ENCODE peak calls at places on chromosomes 7 and 10, in four cellular contexts. C is IMR-90, O is H1, W is H9. I is an unnamed sample.

GRCh38 chr10:31886885-31887284 is 41.7 kb downstream of the ARHGAP12 start:
- DNase-seq in C (peak), O (no peak), W (no peak), I (no peak)

GRCh38 chr10:63767512-63767911 is 246.3 kb downstream of the REEP3 start:
- DNase-seq in C (peak), O (no peak), W (no peak), I (no peak)

GRCh38 chr10:28765641-28766040 is 88.3 kb downstream of the BAMBI start:
- DNase-seq in C (no peak), O (no peak), W (no peak), I (no peak)

GRCh38 chr7:45446195-45446944 is 127.8 kb upstream of the ADCY1 start:
- DNase-seq in C (no peak), O (no peak), W (no peak), I (no peak)

GRCh38 chr10:94546058-94546595 is 539 bp downstream of the HELLS start:
- DNase-seq in C (peak), O (no peak), W (no peak), I (peak)

GRCh38 chr10:6052247-6053221 is 9.6 kb downstream of the IL2RA start:
- DNase-seq in C (no peak), O (no peak), W (no peak), I (no peak)

GRCh38 chr7:26151953-26152781 is at the start of gene NFE2L3:
- DNase-seq in C (peak), O (no peak), W (peak), I (peak)

GRCh38 chr7:71173955-71174354 is 42.0 kb downstream of the GALNT17 start:
- DNase-seq in C (no peak), O (no peak), W (no peak), I (no peak)

GRCh38 chr7:94423865-94424264 is 29.2 kb downstream of the COL1A2 start:
- DNase-seq in C (peak), O (no peak), W (no peak), I (no peak)

GRCh38 chr10:78977761-78978305 is 90.9 kb upstream of the ZMIZ1 start:
- DNase-seq in C (peak), O (no peak), W (no peak), I (peak)

GRCh38 chr7:2954433-2954853 is 89.2 kb downstream of the CARD11 start:
- DNase-seq in C (no peak), O (no peak), W (no peak), I (no peak)

GRCh38 chr7:2953588-2954407 is 89.9 kb downstream of the CARD11 start:
- DNase-seq in C (no peak), O (no peak), W (no peak), I (no peak)

GRCh38 chr7:2955177-2955768 is 88.4 kb downstream of the CARD11 start:
- DNase-seq in C (no peak), O (no peak), W (no peak), I (no peak)

GRCh38 chr7:2952316-2952715 is 91.4 kb downstream of the CARD11 start:
- DNase-seq in C (no peak), O (no peak), W (no peak), I (no peak)

GRCh38 chr7:2953099-2953498 is 90.6 kb downstream of the CARD11 start:
- DNase-seq in C (no peak), O (no peak), W (no peak), I (no peak)
- H3K27ac ChIP-seq in C (no peak), O (no peak), W (no peak), I (no peak)

DNA sequence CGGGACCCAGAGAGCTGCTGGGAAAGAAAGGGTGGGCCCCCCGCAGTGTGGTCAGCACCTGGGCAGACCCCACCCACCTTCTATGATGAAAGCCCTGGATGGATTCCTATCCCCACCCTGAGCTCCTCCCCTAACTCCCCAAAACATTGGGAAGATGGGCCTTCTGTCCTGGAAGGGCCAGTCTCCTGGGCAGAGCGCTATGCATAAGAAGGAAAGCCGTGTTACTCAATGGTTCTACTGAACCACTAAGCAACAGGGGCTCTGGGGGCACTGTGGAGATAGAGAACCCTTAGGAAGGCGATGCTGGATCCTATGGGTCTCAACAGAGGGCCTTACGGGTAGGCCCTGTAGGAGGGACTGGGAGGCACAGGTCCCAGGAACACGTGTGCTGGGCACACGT is 30.7 kb upstream of the INSIG1 start:
- DNase-seq in C (no peak), O (no peak), W (no peak), I (no peak)
- H4K5ac ChIP-seq in C (no peak), O (no peak), W (no peak), I (no peak)

DNA sequence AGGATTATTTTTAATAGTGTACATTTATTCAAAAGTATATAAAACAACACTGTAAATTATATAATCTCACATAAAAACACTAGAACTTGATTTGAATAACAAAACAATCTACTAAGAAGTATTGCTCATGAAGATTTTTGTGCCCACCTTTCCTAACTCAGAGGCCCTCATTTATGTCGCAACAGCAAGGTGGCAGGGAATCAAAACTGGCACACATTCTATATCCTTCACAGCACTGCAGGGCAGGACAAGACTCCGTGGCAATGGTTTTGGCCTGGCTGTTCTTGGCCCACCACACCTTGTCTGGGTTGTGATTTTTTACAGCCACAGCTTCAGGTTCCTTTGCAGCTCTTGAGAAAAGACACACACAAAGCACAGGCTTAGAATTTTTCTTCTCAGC is 3.4 kb upstream of the CUZD1 start:
- DNase-seq in C (no peak), O (no peak), W (no peak), I (no peak)
- H3K27ac ChIP-seq in C (no peak), O (no peak), W (no peak), I (no peak)

DNA sequence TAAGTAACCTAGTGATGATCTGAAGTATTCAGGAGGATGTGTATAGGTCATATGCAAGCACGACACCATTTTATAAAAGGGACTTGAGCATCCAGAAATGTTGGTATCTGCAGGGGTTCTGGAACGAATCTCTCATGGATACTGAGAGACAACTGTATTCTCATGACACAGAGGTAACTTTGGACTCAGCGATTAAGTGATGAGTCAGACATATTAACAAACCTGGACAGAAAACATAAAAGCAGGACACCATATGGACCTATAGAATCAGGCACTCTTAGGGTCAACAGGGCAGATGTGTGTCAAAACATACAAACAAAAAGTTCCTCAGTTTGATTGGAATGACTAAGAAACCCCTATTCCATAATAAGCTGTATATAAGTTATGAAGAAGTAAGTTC is 248.1 kb downstream of the ANKRD7 start:
- DNase-seq in C (no peak), O (no peak), W (no peak), I (no peak)
- H4K5ac ChIP-seq in C (no peak), O (no peak), W (no peak), I (no peak)

GRCh38 chr10:24256619-24257018 is 47.7 kb downstream of the KIAA1217 start:
- DNase-seq in C (no peak), O (no peak), W (no peak), I (no peak)
- H3K27ac ChIP-seq in C (no peak), O (no peak), W (no peak), I (no peak)

GRCh38 chr7:111982804-111983203 is 223.4 kb downstream of the DOCK4 start:
- DNase-seq in C (peak), O (no peak), W (no peak), I (no peak)

GRCh38 chr7:111985802-111986201 is 220.4 kb downstream of the DOCK4 start:
- DNase-seq in C (no peak), O (no peak), W (no peak), I (no peak)

GRCh38 chr7:111986601-111987000 is 219.6 kb downstream of the DOCK4 start:
- DNase-seq in C (no peak), O (no peak), W (no peak), I (no peak)

GRCh38 chr7:111982133-111982532 is 224.1 kb downstream of the DOCK4 start:
- DNase-seq in C (no peak), O (no peak), W (no peak), I (no peak)

GRCh38 chr7:111980721-111981120 is 225.5 kb downstream of the DOCK4 start:
- DNase-seq in C (no peak), O (no peak), W (no peak), I (no peak)
- H4K5ac ChIP-seq in C (no peak), O (no peak), W (no peak), I (no peak)

GRCh38 chr10:74823791-74824183 is 2.6 kb upstream of the KAT6B start:
- DNase-seq in C (peak), O (no peak), W (no peak), I (no peak)
- H3K27ac ChIP-seq in C (peak), O (no peak), W (no peak), I (no peak)

DNA sequence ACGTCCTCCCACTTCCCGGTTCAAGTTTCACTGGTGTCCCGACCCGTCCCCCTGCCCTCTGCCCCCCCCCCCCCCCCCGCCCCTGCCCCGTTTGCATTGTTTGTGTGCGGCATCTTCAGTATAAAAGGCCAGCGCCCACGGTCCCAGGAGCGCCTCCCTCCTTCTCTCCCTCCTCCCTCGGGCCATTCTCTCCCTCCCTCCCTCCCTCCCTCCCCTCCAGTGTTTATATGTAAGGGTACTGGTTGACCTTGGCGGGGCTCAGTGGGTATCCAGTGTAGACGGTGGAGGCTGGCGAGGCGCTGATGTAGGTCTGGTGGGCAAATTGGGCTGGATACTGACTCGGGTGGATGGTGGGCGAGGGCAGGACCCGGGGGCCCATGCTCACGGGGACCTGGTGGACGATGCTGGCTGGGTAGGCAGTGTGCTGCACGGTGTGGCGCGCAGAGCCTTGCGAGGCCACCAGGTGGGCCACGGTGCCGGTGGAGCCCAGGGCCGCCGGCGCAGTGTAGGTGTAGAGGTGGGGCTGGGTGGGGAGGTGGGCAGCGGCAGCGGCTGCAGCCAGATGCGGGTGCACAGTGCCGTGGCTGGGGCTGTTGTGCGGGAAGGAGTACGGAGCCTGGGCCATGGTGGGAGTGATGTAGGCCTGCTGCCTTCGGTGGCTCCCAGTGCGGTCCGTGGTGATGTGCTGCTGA is 49.4 kb downstream of the CLEC2L start:
- DNase-seq in C (no peak), O (no peak), W (peak), I (no peak)
- H4K5ac ChIP-seq in C (no peak), O (no peak), W (no peak), I (no peak)

DNA sequence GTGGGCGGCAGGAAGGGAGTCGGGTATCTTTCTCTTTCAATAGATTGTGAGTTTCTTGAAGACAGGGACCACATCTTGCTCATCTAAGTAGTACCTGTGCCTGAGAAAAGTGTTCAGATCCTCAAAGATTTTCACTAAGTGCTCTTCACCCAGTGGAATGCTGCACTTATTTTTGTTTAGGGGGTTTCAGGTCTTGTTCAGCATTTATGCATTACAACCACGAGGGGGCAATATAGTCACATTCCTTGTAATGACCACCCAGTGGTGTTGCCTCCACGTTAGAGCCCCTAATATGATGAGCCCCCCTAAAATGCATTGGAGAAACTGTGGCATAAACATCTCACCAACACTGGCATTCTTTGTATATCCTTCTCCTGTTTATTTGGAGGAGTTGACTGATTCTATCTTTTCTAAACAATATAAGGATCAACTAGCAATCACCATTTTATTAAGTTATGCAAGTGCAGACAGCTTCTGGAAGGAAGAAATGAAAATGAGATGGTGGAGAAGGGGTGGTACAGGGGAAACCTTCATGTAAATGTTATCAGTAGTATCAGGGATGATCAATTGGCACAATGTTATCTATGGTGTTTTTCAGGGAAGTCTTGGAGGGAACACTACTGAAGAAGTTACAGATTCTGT is 3.1 kb upstream of the PAPSS2 start:
- DNase-seq in C (peak), O (no peak), W (no peak), I (peak)
- H3K27ac ChIP-seq in C (peak), O (no peak), W (no peak), I (no peak)

I was measured in mesendoderm.